ENCODE peak calls at places on chromosome 13, in five cellular contexts. E, K, P, O and F are unnamed samples.
A peak's percentile ranks its signal among the peaks of the same experiment; 100 is the strongest.

GRCh38 chr13:85666356-85666755 is 132.9 kb downstream of the SLITRK6 start:
- DNase-seq in P (no peak), E (no peak), O (no peak), K (no peak), F (no peak)

GRCh38 chr13:110868631-110869165 is 46.2 kb downstream of the ANKRD10 start:
- DNase-seq in P (no peak), O (no peak), K (no peak), E (no peak), F (no peak)

GRCh38 chr13:48184260-48184659 is 48.7 kb upstream of the ITM2B start:
- DNase-seq in K (no peak), O (no peak), E (no peak), P (no peak), F (no peak)

GRCh38 chr13:100872761-100873160 is 198.2 kb upstream of the TMTC4 start:
- DNase-seq in P (no peak), K (peak; percentile 36), E (no peak), O (peak; percentile 9), F (no peak)

GRCh38 chr13:22369840-22370239 is 699.0 kb downstream of the FGF9 start:
- DNase-seq in P (no peak), E (no peak), K (no peak), O (no peak), F (no peak)

GRCh38 chr13:91399189-91400093 is 1.0 kb downstream of the GPC5 start:
- DNase-seq in P (no peak), K (no peak), E (no peak), O (no peak), F (no peak)

GRCh38 chr13:43433691-43434121 is 353.1 kb downstream of the ENOX1 start:
- DNase-seq in P (no peak), K (no peak), O (peak; percentile 2), E (no peak), F (no peak)

GRCh38 chr13:43908156-43909126 is 28.7 kb downstream of the LACC1 start:
- DNase-seq in K (peak; percentile 91), E (no peak), P (peak; percentile 12), O (peak; percentile 80), F (no peak)

GRCh38 chr13:85148009-85148408 is 651.2 kb downstream of the SLITRK6 start:
- DNase-seq in K (no peak), E (no peak), O (peak; percentile 17), P (peak; percentile 64), F (no peak)

GRCh38 chr13:87810920-87811344 is 139.8 kb downstream of the SLITRK5 start:
- DNase-seq in O (no peak), P (no peak), K (no peak), E (no peak), F (no peak)

GRCh38 chr13:82634946-82635345 is 1247.3 kb downstream of the SLITRK1 start:
- DNase-seq in E (no peak), K (peak; percentile 16), O (no peak), P (no peak), F (no peak)

GRCh38 chr13:83065136-83065535 is 817.1 kb downstream of the SLITRK1 start:
- DNase-seq in K (peak; percentile 63), E (no peak), P (no peak), O (peak; percentile 88), F (no peak)

GRCh38 chr13:78658630-78659449 is at the start of gene OBI1:
- DNase-seq in K (peak; percentile 89), P (peak; percentile 74), O (peak; percentile 96), E (peak; percentile 94), F (peak; percentile 58)

GRCh38 chr13:62113145-62113544 is 697.5 kb upstream of the PCDH20 start:
- DNase-seq in P (no peak), E (no peak), K (no peak), O (no peak), F (no peak)

GRCh38 chr13:83905641-83906040 is 23.4 kb upstream of the SLITRK1 start:
- DNase-seq in K (no peak), O (no peak), P (no peak), E (no peak), F (no peak)

GRCh38 chr13:111474136-111475002 is 153.9 kb downstream of the TEX29 start:
- DNase-seq in E (no peak), K (peak; percentile 35), P (peak; percentile 54), O (peak; percentile 73), F (no peak)

GRCh38 chr13:47672982-47673670 is 327.9 kb downstream of the SUCLA2 start:
- DNase-seq in E (no peak), O (peak; percentile 66), P (no peak), K (peak; percentile 93), F (no peak)

GRCh38 chr13:40589285-40590109 is 76.9 kb downstream of the FOXO1 start:
- DNase-seq in K (no peak), P (peak; percentile 18), E (no peak), O (no peak), F (no peak)

GRCh38 chr13:91588541-91588940 is 190.1 kb downstream of the GPC5 start:
- DNase-seq in O (no peak), K (no peak), P (no peak), E (no peak), F (no peak)

GRCh38 chr13:48320906-48321510 is 17.5 kb downstream of the RB1 start:
- DNase-seq in K (no peak), P (no peak), E (no peak), O (no peak), F (no peak)

GRCh38 chr13:111467111-111467890 is 146.9 kb downstream of the TEX29 start:
- DNase-seq in O (no peak), E (no peak), K (no peak), P (no peak), F (no peak)

GRCh38 chr13:99007414-99007986 is 29.6 kb upstream of the DOCK9 start:
- DNase-seq in P (no peak), K (no peak), E (no peak), O (peak; percentile 36), F (no peak)

GRCh38 chr13:99005609-99006008 is 27.7 kb upstream of the DOCK9 start:
- DNase-seq in E (no peak), P (no peak), K (no peak), O (no peak), F (no peak)

GRCh38 chr13:99002191-99002710 is 24.4 kb upstream of the DOCK9 start:
- DNase-seq in O (no peak), E (no peak), K (no peak), P (no peak), F (no peak)

GRCh38 chr13:99004931-99005330 is 27.1 kb upstream of the DOCK9 start:
- DNase-seq in K (no peak), P (no peak), E (no peak), O (no peak), F (no peak)

DNA sequence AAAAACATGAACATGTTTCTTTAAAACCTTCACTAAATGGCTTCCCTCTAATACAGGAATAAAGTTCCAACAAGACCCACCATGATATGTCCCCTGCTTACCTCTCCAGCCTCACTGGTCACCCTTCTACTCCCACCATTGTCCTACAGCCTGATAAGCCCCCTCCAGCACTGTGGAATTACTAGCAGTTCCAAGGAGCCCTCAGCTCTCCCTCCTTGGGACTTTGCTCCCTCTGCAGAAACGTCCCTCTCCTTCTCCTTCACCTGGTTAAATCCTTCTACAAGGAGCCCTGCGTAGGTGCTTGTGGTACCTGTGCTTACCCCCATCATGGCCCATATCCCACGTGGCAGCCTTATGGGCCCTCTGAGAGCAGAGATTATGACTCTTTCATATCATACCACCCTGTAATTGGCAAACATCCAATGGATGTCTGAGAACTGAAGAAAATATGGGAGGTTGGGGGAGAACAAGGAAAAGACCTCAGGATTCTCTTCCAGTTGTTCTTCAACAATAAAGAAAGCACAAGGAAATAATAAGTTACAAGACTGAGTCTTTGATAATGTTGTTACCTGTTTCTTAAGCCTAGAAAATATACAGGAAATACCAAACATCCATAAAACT is 26.1 kb upstream of the DOCK9 start:
- DNase-seq in O (no peak), P (no peak), E (no peak), K (no peak), F (no peak)
- H3K36me3 ChIP-seq in O (no peaks in the 10 kb centered on the region), P (no peaks in the 10 kb centered on the region), E (no peaks in the 10 kb centered on the region), K (no peaks in the 10 kb centered on the region), F (no peaks in the 10 kb centered on the region)

GRCh38 chr13:45510671-45511070 is 45.9 kb downstream of the COG3 start:
- DNase-seq in K (no peak), O (no peak), E (no peak), P (no peak), F (no peak)
- H3K36me3 ChIP-seq in K (peaks cover 31% of the 10 kb centered on the region), O (peaks cover 81% of the 10 kb centered on the region), E (peaks cover 21% of the 10 kb centered on the region), P (peaks cover 13% of the 10 kb centered on the region), F (peaks cover 95% of the 10 kb centered on the region)

GRCh38 chr13:24905242-24905641 is 141.3 kb downstream of the RNF17 start:
- DNase-seq in K (peak; percentile 36), O (peak; percentile 48), E (no peak), P (no peak), F (no peak)
- H3K36me3 ChIP-seq in K (peaks cover 12% of the 10 kb centered on the region), O (peaks cover 10% of the 10 kb centered on the region), E (no peaks in the 10 kb centered on the region), P (peaks cover 22% of the 10 kb centered on the region), F (peaks cover 56% of the 10 kb centered on the region)

GRCh38 chr13:67440240-67440639 is 210.1 kb upstream of the PCDH9 start:
- DNase-seq in K (no peak), O (no peak), E (no peak), P (no peak), F (no peak)

GRCh38 chr13:67438465-67438864 is 208.3 kb upstream of the PCDH9 start:
- DNase-seq in E (no peak), P (peak; percentile 8), O (no peak), K (no peak), F (no peak)

GRCh38 chr13:67443901-67444300 is 213.8 kb upstream of the PCDH9 start:
- DNase-seq in P (no peak), K (no peak), E (no peak), O (no peak), F (no peak)

GRCh38 chr13:67437246-67437645 is 207.1 kb upstream of the PCDH9 start:
- DNase-seq in O (no peak), E (no peak), P (no peak), K (no peak), F (no peak)

GRCh38 chr13:67439365-67439764 is 209.2 kb upstream of the PCDH9 start:
- DNase-seq in P (no peak), E (no peak), K (no peak), O (no peak), F (no peak)
- H3K36me3 ChIP-seq in P (no peaks in the 10 kb centered on the region), E (no peaks in the 10 kb centered on the region), K (no peaks in the 10 kb centered on the region), O (no peaks in the 10 kb centered on the region), F (no peaks in the 10 kb centered on the region)

DNA sequence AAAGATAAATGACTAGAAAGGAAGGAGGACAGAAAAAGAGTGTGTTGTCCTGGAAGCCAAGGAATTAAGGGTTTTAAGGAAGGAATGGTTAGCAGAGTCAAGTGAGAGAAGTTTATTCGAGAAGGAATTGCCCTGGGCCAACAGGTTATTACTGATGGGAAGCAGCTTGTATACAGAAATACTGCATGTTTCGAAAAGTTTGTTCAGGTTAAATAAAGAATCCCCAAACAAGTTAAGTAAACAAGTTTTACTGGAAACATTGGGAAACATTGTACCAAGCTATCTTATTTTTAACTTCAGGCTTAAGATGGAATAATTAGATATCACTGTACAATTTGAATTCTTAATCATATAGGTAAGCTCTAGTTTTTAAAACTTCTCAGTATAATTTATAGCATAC is 28.2 kb upstream of the FBXL3 start:
- DNase-seq in E (no peak), P (no peak), K (no peak), O (no peak), F (no peak)
- H3K36me3 ChIP-seq in E (peaks cover 61% of the 10 kb centered on the region), P (peaks cover 2% of the 10 kb centered on the region), K (peaks cover 28% of the 10 kb centered on the region), O (peaks cover 100% of the 10 kb centered on the region), F (peaks cover 6% of the 10 kb centered on the region)